ENCODE peak calls at places on chromosomes 2 and 18, in nine cellular contexts. One of them, this sample, is unnamed.

GRCh38 chr2:234676859-234677450 is 180.1 kb upstream of the ARL4C start:
- DNase-seq in tibial nerve: no peak
- DNase-seq in transverse colon: no peak
- DNase-seq in stomach: no peak
- DNase-seq in esophagus muscularis mucosa: peak
- DNase-seq in K562: no peak
- DNase-seq in Peyer's patch: no peak
- DNase-seq in uterus: no peak
- DNase-seq in HCT116: no peak
- DNase-seq in this sample: no peak

GRCh38 chr18:48139427-48140347 is 209.2 kb upstream of the SMAD2 start:
- DNase-seq in tibial nerve: no peak
- DNase-seq in transverse colon: peak
- DNase-seq in stomach: peak
- DNase-seq in esophagus muscularis mucosa: no peak
- DNase-seq in K562: no peak
- DNase-seq in Peyer's patch: peak
- DNase-seq in uterus: no peak
- DNase-seq in HCT116: no peak
- DNase-seq in this sample: peak

GRCh38 chr2:128321421-128321775 is 2.7 kb upstream of the HS6ST1 start:
- DNase-seq in tibial nerve: no peak
- DNase-seq in transverse colon: no peak
- DNase-seq in stomach: no peak
- DNase-seq in esophagus muscularis mucosa: peak
- DNase-seq in K562: no peak
- DNase-seq in Peyer's patch: peak
- DNase-seq in uterus: no peak
- DNase-seq in HCT116: no peak
- DNase-seq in this sample: peak

GRCh38 chr2:86047575-86048382 is 57.9 kb downstream of the POLR1A start:
- DNase-seq in tibial nerve: no peak
- DNase-seq in transverse colon: no peak
- DNase-seq in stomach: no peak
- DNase-seq in esophagus muscularis mucosa: no peak
- DNase-seq in K562: no peak
- DNase-seq in Peyer's patch: no peak
- DNase-seq in uterus: no peak
- DNase-seq in HCT116: no peak
- DNase-seq in this sample: no peak

GRCh38 chr2:46268196-46268595 is 29.0 kb upstream of the EPAS1 start:
- DNase-seq in tibial nerve: no peak
- DNase-seq in transverse colon: no peak
- DNase-seq in stomach: no peak
- DNase-seq in esophagus muscularis mucosa: peak
- DNase-seq in K562: no peak
- DNase-seq in Peyer's patch: no peak
- DNase-seq in uterus: no peak
- DNase-seq in HCT116: no peak
- DNase-seq in this sample: no peak

GRCh38 chr2:148524519-148524919 is 120.0 kb upstream of the EPC2 start:
- DNase-seq in tibial nerve: no peak
- DNase-seq in transverse colon: no peak
- DNase-seq in stomach: no peak
- DNase-seq in esophagus muscularis mucosa: no peak
- DNase-seq in K562: no peak
- DNase-seq in Peyer's patch: no peak
- DNase-seq in uterus: no peak
- DNase-seq in HCT116: no peak
- DNase-seq in this sample: no peak

GRCh38 chr2:61013382-61013781 is 4.1 kb upstream of the PEX13 start:
- DNase-seq in tibial nerve: no peak
- DNase-seq in transverse colon: no peak
- DNase-seq in stomach: no peak
- DNase-seq in esophagus muscularis mucosa: no peak
- DNase-seq in K562: no peak
- DNase-seq in Peyer's patch: no peak
- DNase-seq in uterus: no peak
- DNase-seq in HCT116: no peak
- DNase-seq in this sample: no peak

GRCh38 chr2:21602789-21603188 is 479.0 kb downstream of the TDRD15 start:
- DNase-seq in tibial nerve: no peak
- DNase-seq in transverse colon: no peak
- DNase-seq in stomach: no peak
- DNase-seq in esophagus muscularis mucosa: no peak
- DNase-seq in K562: no peak
- DNase-seq in Peyer's patch: no peak
- DNase-seq in uterus: no peak
- DNase-seq in HCT116: no peak
- DNase-seq in this sample: no peak

GRCh38 chr2:62724886-62725711 is 19.6 kb downstream of the EHBP1 start:
- DNase-seq in tibial nerve: no peak
- DNase-seq in transverse colon: peak
- DNase-seq in stomach: peak
- DNase-seq in esophagus muscularis mucosa: no peak
- DNase-seq in K562: peak
- DNase-seq in Peyer's patch: peak
- DNase-seq in uterus: no peak
- DNase-seq in HCT116: peak
- DNase-seq in this sample: peak

DNA sequence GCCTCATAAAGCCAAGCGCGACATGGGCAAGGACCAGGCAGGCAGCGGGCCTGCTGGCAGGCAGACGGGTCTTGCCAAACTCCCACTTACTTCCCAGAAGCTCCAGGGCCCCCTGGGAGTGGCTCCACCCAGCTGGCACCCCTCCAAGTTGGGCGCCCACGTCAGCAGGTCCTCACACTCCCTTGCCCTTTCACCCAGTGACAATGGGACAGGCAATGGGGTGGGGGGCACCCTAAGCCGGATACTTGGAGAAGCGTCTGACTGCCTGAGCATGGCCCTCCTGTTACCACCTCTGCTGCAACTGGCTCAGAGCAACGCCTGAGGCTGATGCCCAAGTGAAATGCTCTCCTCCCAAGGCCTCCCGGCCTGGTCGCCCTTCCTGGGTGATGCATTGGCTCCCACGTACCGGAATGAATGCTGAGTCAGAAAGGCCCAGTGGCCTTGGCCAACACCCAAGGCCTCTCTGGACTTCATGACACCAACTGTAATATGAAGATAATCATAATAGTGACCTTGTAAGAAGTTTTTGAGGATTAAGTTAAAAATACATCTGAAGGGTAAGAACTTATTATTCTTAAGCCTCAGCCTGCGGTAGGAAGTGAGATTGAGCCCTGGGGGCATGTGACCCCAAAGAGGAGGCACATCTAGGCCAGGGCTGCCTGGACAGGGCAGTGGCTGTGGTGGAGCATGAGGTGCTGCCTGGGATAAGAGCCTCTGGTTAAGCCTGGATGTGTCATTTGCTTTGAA is 31.7 kb downstream of the KCNK3 start:
- DNase-seq in tibial nerve: peak
- DNase-seq in transverse colon: peak
- DNase-seq in stomach: peak
- DNase-seq in esophagus muscularis mucosa: no peak
- DNase-seq in K562: peak
- DNase-seq in Peyer's patch: no peak
- DNase-seq in uterus: peak
- DNase-seq in HCT116: peak
- DNase-seq in this sample: peak
- TF ChIP-seq POLR2A in tibial nerve: no peak
- TF ChIP-seq POLR2A in transverse colon: no peak
- TF ChIP-seq POLR2A in stomach: no peak
- TF ChIP-seq POLR2A in esophagus muscularis mucosa: no peak
- TF ChIP-seq POLR2A in K562: no peak
- TF ChIP-seq POLR2A in Peyer's patch: no peak
- TF ChIP-seq POLR2A in uterus: peak
- TF ChIP-seq POLR2A in HCT116: peak
- TF ChIP-seq POLR2A in this sample: peak

GRCh38 chr2:101961287-101962242 is 30.2 kb upstream of the IL1R2 start:
- DNase-seq in tibial nerve: peak
- DNase-seq in transverse colon: peak
- DNase-seq in stomach: peak
- DNase-seq in esophagus muscularis mucosa: no peak
- DNase-seq in K562: no peak
- DNase-seq in Peyer's patch: no peak
- DNase-seq in uterus: peak
- DNase-seq in HCT116: no peak
- DNase-seq in this sample: peak
- H3K27ac ChIP-seq in tibial nerve: peak
- H3K27ac ChIP-seq in transverse colon: peak
- H3K27ac ChIP-seq in stomach: peak
- H3K27ac ChIP-seq in esophagus muscularis mucosa: peak
- H3K27ac ChIP-seq in K562: no peak
- H3K27ac ChIP-seq in Peyer's patch: peak
- H3K27ac ChIP-seq in uterus: peak
- H3K27ac ChIP-seq in HCT116: no peak
- H3K27ac ChIP-seq in this sample: peak

DNA sequence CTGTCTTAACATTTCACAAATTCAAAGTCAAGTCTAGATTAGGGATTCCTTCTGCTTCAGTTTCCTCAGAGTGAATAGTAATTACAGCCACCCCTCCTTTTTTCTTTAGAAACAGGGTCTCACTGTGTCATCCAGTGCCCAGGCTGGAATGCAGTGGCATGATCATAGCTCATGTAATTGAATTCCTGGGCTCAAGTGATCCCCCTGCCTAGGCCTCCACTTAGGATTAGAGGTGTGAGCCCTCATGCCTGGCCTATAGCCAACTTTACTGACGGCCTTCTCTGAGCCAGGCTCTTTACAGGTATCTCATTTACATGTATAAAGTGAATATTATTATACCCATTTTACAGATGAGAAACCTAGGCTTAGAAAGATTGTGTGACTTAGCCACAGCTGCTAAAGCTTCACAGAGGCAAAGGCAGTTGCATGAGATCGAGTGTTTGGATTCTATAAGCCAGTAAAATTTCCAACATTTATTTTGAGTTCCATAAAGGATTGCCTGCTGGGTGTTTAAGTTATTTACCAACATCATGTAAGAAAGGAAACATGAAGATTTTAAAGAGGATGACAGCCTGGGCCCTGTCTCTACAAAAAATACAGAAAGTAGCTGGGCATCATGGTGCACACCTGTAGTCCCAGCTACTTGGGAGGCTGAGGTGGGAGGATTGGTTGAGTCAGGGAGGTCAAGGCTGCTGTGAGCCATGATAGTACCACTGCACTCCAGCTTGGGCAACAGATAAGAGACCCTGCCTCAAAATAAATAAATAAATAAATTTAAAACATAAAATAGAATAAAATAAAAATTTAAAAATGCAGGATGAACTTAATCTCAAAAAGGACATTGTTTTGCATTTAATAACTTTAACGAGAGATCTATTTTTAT is 1.8 kb downstream of the ENOSF1 start:
- DNase-seq in tibial nerve: no peak
- DNase-seq in transverse colon: no peak
- DNase-seq in stomach: no peak
- DNase-seq in esophagus muscularis mucosa: no peak
- DNase-seq in K562: peak
- DNase-seq in Peyer's patch: no peak
- DNase-seq in uterus: no peak
- DNase-seq in HCT116: no peak
- DNase-seq in this sample: no peak
- H3K4me3 ChIP-seq in tibial nerve: peak
- H3K4me3 ChIP-seq in transverse colon: peak
- H3K4me3 ChIP-seq in stomach: peak
- H3K4me3 ChIP-seq in esophagus muscularis mucosa: peak
- H3K4me3 ChIP-seq in K562: peak
- H3K4me3 ChIP-seq in Peyer's patch: peak
- H3K4me3 ChIP-seq in uterus: peak
- H3K4me3 ChIP-seq in HCT116: peak
- H3K4me3 ChIP-seq in this sample: peak

GRCh38 chr18:58222439-58223125 is 178.6 kb downstream of the NEDD4L start:
- DNase-seq in tibial nerve: no peak
- DNase-seq in transverse colon: no peak
- DNase-seq in stomach: no peak
- DNase-seq in esophagus muscularis mucosa: no peak
- DNase-seq in K562: no peak
- DNase-seq in Peyer's patch: no peak
- DNase-seq in uterus: no peak
- DNase-seq in HCT116: no peak
- DNase-seq in this sample: no peak

GRCh38 chr18:58226476-58226875 is 182.4 kb downstream of the NEDD4L start:
- DNase-seq in tibial nerve: no peak
- DNase-seq in transverse colon: no peak
- DNase-seq in stomach: peak
- DNase-seq in esophagus muscularis mucosa: peak
- DNase-seq in K562: no peak
- DNase-seq in Peyer's patch: no peak
- DNase-seq in uterus: no peak
- DNase-seq in HCT116: no peak
- DNase-seq in this sample: no peak

GRCh38 chr18:58225101-58225500 is 181.1 kb downstream of the NEDD4L start:
- DNase-seq in tibial nerve: no peak
- DNase-seq in transverse colon: no peak
- DNase-seq in stomach: no peak
- DNase-seq in esophagus muscularis mucosa: peak
- DNase-seq in K562: no peak
- DNase-seq in Peyer's patch: no peak
- DNase-seq in uterus: no peak
- DNase-seq in HCT116: no peak
- DNase-seq in this sample: no peak

GRCh38 chr18:58224425-58224750 is 180.4 kb downstream of the NEDD4L start:
- DNase-seq in tibial nerve: no peak
- DNase-seq in transverse colon: no peak
- DNase-seq in stomach: no peak
- DNase-seq in esophagus muscularis mucosa: no peak
- DNase-seq in K562: no peak
- DNase-seq in Peyer's patch: no peak
- DNase-seq in uterus: no peak
- DNase-seq in HCT116: no peak
- DNase-seq in this sample: no peak

DNA sequence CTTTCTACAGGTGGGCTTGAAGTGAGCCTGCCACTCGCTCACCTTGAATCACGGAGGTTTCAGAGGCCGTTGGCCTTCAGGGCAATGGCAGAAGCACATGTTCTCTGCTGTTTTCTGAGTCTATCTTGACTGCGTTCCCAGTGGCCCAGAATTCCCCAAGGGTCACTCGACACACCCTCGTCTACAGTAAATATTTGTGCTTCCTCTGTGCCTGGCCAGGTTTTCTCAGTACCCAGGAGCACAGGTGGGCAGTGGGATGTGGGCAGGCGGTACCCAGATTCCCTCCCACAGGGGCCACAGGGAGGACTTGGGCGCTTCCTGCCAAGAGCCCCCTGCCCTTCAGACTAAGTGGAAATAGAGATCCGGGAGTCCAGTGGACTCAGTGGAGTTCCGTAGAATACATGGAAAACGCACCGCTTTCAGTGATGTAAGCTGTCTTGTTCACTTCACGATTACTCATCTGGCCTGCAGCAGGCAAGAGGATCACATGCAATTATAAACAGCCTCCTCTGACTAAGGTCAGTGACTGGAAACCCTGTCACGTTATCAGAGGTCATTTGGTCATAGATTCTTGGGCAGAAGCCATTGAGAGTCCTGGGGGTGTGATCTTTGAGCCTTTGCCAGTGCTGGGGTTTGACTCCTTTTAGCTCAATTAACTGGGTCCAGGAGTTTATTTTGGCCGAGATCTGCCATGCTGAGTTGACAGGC is 179.8 kb downstream of the NEDD4L start:
- DNase-seq in tibial nerve: peak
- DNase-seq in transverse colon: peak
- DNase-seq in stomach: peak
- DNase-seq in esophagus muscularis mucosa: peak
- DNase-seq in K562: peak
- DNase-seq in Peyer's patch: peak
- DNase-seq in uterus: no peak
- DNase-seq in HCT116: peak
- DNase-seq in this sample: peak
- TF ChIP-seq POLR2A in tibial nerve: no peak
- TF ChIP-seq POLR2A in transverse colon: peak
- TF ChIP-seq POLR2A in stomach: no peak
- TF ChIP-seq POLR2A in esophagus muscularis mucosa: no peak
- TF ChIP-seq POLR2A in K562: no peak
- TF ChIP-seq POLR2A in Peyer's patch: peak
- TF ChIP-seq POLR2A in uterus: no peak
- TF ChIP-seq POLR2A in HCT116: no peak
- TF ChIP-seq POLR2A in this sample: no peak

This sample was measured in heart left ventricle.